ENCODE peak calls at places on chromosomes 6 and 20, in six cellular contexts. A is HepG2, L is SK-N-SH, R is K562, D is H1, N is GM12878. U is an unnamed sample.

GRCh38 chr20:12153616-12154015 is 235.9 kb downstream of the BTBD3 start:
- DNase-seq in A (no peak), L (no peak), R (no peak), D (no peak), N (no peak), U (no peak)

GRCh38 chr6:140203611-140204553 is 829.4 kb upstream of the CITED2 start:
- DNase-seq in A (no peak), L (no peak), R (no peak), D (no peak), N (no peak), U (no peak)

GRCh38 chr20:37336369-37337207 is 9.4 kb upstream of the SRC start:
- DNase-seq in A (no peak), L (peak; percentile 79), R (peak; percentile 70), D (no peak), N (peak; percentile 94), U (peak; percentile 64)

GRCh38 chr20:17808357-17808756 is 108.6 kb downstream of the BANF2 start:
- DNase-seq in A (peak; percentile 42), L (peak; percentile 54), R (no peak), D (no peak), N (no peak), U (no peak)

GRCh38 chr20:13458860-13459451 is 179.8 kb downstream of the TASP1 start:
- DNase-seq in A (peak; percentile 61), L (peak; percentile 33), R (peak; percentile 39), D (no peak), N (no peak), U (no peak)

GRCh38 chr20:38211200-38212097 is 46.4 kb upstream of the TGM2 start:
- DNase-seq in A (no peak), L (no peak), R (no peak), D (no peak), N (no peak), U (no peak)

GRCh38 chr20:31719644-31720485 is 2.8 kb downstream of the BCL2L1 start:
- DNase-seq in A (peak; percentile 99), L (no peak), R (no peak), D (no peak), N (no peak), U (no peak)

GRCh38 chr20:50321797-50322480 is 131.3 kb downstream of the CEBPB start:
- DNase-seq in A (no peak), L (peak; percentile 12), R (no peak), D (no peak), N (no peak), U (no peak)

GRCh38 chr6:163992701-163993100 is 578.2 kb downstream of the QKI start:
- DNase-seq in A (no peak), L (no peak), R (no peak), D (no peak), N (no peak), U (no peak)

GRCh38 chr20:19832875-19833274 is 74.8 kb downstream of the RIN2 start:
- DNase-seq in A (no peak), L (no peak), R (no peak), D (no peak), N (no peak), U (no peak)

GRCh38 chr6:118501099-118501498 is 47.0 kb upstream of the PLN start:
- DNase-seq in A (no peak), L (no peak), R (no peak), D (no peak), N (no peak), U (no peak)

GRCh38 chr6:139732451-139732850 is 358.0 kb upstream of the CITED2 start:
- DNase-seq in A (no peak), L (no peak), R (no peak), D (no peak), N (no peak), U (no peak)

GRCh38 chr6:16649895-16650294 is 111.4 kb downstream of the ATXN1 start:
- DNase-seq in A (no peak), L (no peak), R (no peak), D (no peak), N (no peak), U (no peak)

GRCh38 chr20:23407770-23408467 is 13.4 kb downstream of the NAPB start:
- DNase-seq in A (no peak), L (no peak), R (no peak), D (no peak), N (no peak), U (no peak)

GRCh38 chr6:125759184-125759902 is 9.9 kb downstream of the HEY2 start:
- DNase-seq in A (no peak), L (peak; percentile 87), R (peak; percentile 77), D (peak; percentile 94), N (no peak), U (no peak)

GRCh38 chr6:85594197-85594930 is 706 bp upstream of the SNX14 start:
- DNase-seq in A (no peak), L (no peak), R (no peak), D (no peak), N (no peak), U (no peak)

GRCh38 chr6:30686908-30687658 is 638 bp upstream of the PPP1R18 start:
- DNase-seq in A (peak; percentile 49), L (peak; percentile 93), R (peak; percentile 92), D (peak; percentile 92), N (peak; percentile 94), U (peak; percentile 99)

GRCh38 chr20:55935448-55936221 is 69.7 kb downstream of the CBLN4 start:
- DNase-seq in A (no peak), L (no peak), R (no peak), D (no peak), N (no peak), U (no peak)

GRCh38 chr6:113073611-113074191 is 726.6 kb downstream of the RFPL4B start:
- DNase-seq in A (no peak), L (no peak), R (no peak), D (no peak), N (no peak), U (no peak)

GRCh38 chr6:116205318-116205717 is 48.6 kb downstream of the TSPYL4 start:
- DNase-seq in A (no peak), L (no peak), R (no peak), D (no peak), N (no peak), U (no peak)

GRCh38 chr6:116201538-116201937 is 52.3 kb downstream of the TSPYL4 start:
- DNase-seq in A (no peak), L (no peak), R (no peak), D (no peak), N (no peak), U (no peak)

GRCh38 chr6:116206231-116206903 is 47.5 kb downstream of the TSPYL4 start:
- DNase-seq in A (no peak), L (no peak), R (no peak), D (no peak), N (no peak), U (peak; percentile 31)

GRCh38 chr6:116196841-116197240 is 57.0 kb downstream of the TSPYL4 start:
- DNase-seq in A (no peak), L (no peak), R (no peak), D (no peak), N (no peak), U (no peak)

DNA sequence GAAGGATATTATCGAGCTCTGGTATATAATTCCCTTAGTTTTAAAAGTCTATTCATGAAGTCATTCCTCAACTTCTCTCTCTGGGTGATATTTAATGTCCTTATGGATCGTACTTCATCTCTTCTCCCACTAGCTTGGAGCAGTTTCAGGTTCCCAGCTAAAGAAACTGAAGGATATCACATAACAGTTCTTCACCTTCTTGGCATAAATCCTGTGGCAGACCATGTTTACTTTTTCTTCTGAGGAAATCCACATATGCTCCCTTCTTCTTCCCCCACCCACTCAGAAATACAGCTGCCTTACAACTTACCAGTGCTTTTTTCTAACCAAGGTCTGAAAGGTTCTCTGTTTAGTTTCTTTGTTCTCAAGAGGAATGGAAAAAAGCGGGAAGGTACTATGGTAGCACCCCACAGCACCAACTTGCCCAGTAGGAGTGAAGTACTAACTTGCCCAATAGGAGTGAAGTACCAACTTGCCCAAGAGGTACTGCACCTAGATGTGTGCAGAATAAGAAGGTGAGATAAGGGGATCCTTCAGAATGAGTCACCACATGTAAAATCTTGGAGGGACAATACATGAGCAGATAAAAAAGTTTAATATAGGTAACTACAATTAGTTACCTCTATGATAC is 53.1 kb downstream of the TSPYL4 start:
- DNase-seq in A (no peak), L (no peak), R (no peak), D (no peak), N (no peak), U (no peak)
- TF ChIP-seq GABPA in A (no peak), L (no peak), R (no peak), D (no peak), N (no peak), U (no peak)

DNA sequence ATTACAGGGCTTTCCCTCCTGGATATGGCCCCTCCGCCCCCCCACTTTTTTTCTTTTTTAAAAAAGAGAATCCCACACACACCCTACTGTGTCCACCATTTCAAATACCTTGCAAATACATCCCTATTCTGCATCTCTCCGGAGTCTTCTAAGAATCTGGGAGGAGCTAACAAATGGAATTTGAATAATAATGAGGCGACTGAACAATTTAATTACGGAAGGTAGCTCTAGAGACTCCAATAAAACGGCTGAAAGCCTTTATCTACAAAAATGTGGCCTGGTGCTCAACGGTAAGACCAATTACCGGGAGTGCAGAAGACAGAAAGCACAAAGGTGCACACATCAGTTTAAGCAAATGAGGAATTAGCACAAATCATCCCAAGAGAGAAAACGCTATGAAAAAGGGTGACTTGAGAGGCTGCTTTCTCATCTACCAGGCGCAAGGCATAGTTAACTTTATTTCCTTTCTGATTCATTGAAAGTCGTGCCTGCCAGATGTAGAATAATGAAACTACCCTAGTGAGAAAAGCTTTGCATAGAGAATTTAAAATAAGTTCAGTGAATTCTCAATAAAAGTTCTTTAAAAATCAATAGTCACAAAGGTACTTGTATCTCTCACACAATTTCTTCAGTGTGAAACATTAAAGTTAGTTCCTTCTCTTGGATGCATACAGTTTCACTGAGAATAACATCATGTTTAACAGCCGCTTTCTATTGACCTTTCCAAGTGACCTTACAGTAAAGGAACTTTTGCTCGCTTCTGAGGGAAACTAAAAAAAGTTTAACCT is 1.6 kb downstream of the RRAGD start:
- DNase-seq in A (no peak), L (no peak), R (no peak), D (no peak), N (no peak), U (no peak)
- TF ChIP-seq GABPA in A (no peak), L (no peak), R (no peak), D (no peak), N (no peak), U (no peak)

DNA sequence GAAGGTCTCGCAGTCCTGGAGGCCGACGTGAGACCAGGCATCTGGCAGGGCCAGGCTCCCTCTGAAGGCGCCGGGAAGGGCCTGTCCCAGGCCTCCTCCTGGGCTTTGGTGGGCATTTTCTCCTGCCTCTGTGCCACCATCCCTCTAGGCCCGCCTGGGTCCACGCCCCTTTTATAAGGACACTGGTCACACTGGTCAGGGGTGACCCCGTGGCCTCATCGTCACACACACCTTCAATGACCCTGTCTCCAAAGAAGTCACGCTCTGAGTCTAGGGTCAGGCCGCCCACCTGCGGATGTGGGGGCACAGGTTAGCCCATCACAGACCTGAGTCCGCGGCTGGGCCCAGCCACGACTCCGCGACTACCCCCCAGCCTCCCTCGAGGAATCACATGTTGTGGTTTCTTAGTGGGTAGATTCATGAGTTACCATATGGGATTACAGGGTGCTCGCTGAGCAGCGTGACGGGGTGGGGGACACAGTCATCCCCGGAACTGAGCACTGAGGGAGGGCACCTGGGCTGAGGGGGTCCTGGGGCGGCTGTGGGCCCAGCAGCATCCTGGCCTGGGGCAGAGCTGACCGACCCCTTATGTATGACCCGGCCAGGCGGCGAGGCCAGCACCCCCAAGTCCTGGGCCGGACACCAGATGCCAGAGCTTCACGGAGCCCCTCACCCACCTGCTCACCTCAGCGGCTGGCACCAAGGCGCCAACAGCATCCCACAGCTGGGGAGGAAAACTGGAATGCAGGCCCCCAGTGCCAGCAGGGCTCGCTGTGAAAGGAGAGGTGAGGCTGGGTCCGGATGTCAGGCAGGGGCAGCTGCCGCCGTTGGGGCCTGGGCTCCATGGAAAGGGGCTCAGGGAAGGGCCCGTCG is 115.9 kb downstream of the DLL1 start:
- DNase-seq in A (no peak), L (peak; percentile 17), R (no peak), D (peak; percentile 30), N (no peak), U (no peak)
- TF ChIP-seq GABPA in A (no peak), L (no peak), R (no peak), D (no peak), N (no peak), U (no peak)

GRCh38 chr6:144782634-144783033 is 497.5 kb downstream of the UTRN start:
- DNase-seq in A (no peak), L (no peak), R (no peak), D (no peak), N (no peak), U (no peak)
- TF ChIP-seq GABPA in A (no peak), L (no peak), R (no peak), D (no peak), N (no peak), U (no peak)

U was measured in HL-60.